ENCODE peak calls at places on chromosomes 16 and 17, in five cellular contexts. R is fibroblast of the aortic adventitia, X is cardiac fibroblast, H is IMR-90, P is uterus. B is an unnamed sample.

GRCh38 chr16:31477220-31478216 is 5.4 kb upstream of the SLC5A2 start:
- DNase-seq in R (no peak), X (no peak), H (no peak), P (no peak), B (peak)

GRCh38 chr16:80670170-80670865 is 129.5 kb downstream of the DYNLRB2 start:
- DNase-seq in R (no peak), X (no peak), H (no peak), P (no peak), B (no peak)

GRCh38 chr17:32323784-32324590 is 18.0 kb downstream of the C17orf75 start:
- DNase-seq in R (peak), X (no peak), H (peak), P (no peak), B (no peak)

GRCh38 chr16:86510465-86511261 is at the start of gene FOXF1:
- DNase-seq in R (peak), X (peak), H (peak), P (no peak), B (no peak)

GRCh38 chr17:39057807-39058206 is 90.6 kb upstream of the FBXO47 start:
- DNase-seq in R (no peak), X (no peak), H (no peak), P (no peak), B (no peak)

GRCh38 chr16:22670551-22670970 is 143.4 kb upstream of the HS3ST2 start:
- DNase-seq in R (no peak), X (no peak), H (no peak), P (no peak), B (no peak)

GRCh38 chr17:51461578-51462004 is 201.2 kb downstream of the UTP18 start:
- DNase-seq in R (peak), X (peak), H (peak), P (no peak), B (peak)

GRCh38 chr16:27748868-27749546 is 199.1 kb downstream of the KATNIP start:
- DNase-seq in R (peak), X (peak), H (peak), P (peak), B (no peak)

GRCh38 chr16:2768403-2769089 is 8.5 kb downstream of the ELOB start:
- DNase-seq in R (no peak), X (peak), H (no peak), P (no peak), B (no peak)

GRCh38 chr17:63601439-63602371 is 1.0 kb downstream of the TACO1 start:
- DNase-seq in R (peak), X (peak), H (peak), P (no peak), B (no peak)

GRCh38 chr17:17421346-17422216 is 55.2 kb upstream of the MED9 start:
- DNase-seq in R (no peak), X (no peak), H (no peak), P (no peak), B (no peak)

GRCh38 chr16:77759821-77760220 is 28.5 kb upstream of the VAT1L start:
- DNase-seq in R (peak), X (no peak), H (peak), P (no peak), B (no peak)

GRCh38 chr17:50835563-50836231 is at the start of gene WFIKKN2:
- DNase-seq in R (no peak), X (no peak), H (no peak), P (no peak), B (no peak)

DNA sequence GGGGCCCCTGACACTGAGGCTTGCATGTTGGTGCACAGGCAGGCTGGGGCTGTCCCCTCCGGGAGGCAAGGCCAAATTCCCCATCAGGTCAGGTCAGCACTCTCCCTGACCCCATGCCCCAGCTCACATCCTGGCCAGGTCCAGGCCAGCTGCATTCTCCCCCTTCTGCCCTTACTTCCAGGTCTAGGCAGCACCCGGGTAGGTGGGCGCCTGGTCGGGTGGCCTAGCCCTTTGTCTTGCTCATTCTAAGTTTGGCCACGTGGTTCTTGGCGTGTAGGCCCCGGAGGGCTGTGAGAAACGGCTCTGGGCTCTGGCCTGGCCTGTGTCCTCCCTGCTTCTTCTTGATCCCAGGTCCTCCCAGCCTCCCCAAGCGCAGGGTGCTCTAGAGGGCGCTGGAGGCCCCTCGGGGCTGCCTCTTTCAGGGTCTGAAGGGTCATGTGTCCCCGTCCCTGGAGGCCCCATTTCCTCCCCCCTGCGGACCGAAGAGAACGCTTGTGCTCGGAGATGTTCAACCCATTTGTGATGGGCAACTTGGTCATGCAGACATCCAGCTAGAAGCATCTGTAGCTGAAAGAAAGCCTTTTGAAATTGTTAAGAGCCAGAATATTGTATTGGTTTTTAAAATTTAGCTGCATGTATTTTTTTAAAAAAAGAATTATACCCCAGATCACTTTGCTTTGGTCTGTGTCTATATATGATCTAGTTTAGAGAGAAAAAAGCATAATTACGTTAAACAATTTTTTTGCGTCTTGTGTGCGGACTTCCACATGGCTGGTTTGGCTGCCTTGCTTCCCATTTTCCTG is 6.7 kb downstream of the BAHCC1 start:
- DNase-seq in R (peak), X (peak), H (no peak), P (no peak), B (no peak)
- TF ChIP-seq CTCF in R (peak), X (peak), H (peak), P (no peak), B (no peak)

GRCh38 chr16:50610331-50611262 is 62.4 kb downstream of the NKD1 start:
- DNase-seq in R (no peak), X (no peak), H (no peak), P (no peak), B (no peak)
- TF ChIP-seq CTCF in R (no peak), X (no peak), H (no peak), P (no peak), B (no peak)

GRCh38 chr16:55474821-55475220 is 4.2 kb upstream of the MMP2 start:
- DNase-seq in R (no peak), X (no peak), H (no peak), P (no peak), B (no peak)

GRCh38 chr16:55478827-55479559 is at the start of gene MMP2:
- DNase-seq in R (peak), X (peak), H (peak), P (peak), B (peak)

GRCh38 chr16:55476625-55477533 is 2.1 kb upstream of the MMP2 start:
- DNase-seq in R (peak), X (peak), H (no peak), P (no peak), B (no peak)

GRCh38 chr16:55473584-55473983 is 5.4 kb upstream of the MMP2 start:
- DNase-seq in R (no peak), X (no peak), H (no peak), P (no peak), B (no peak)

DNA sequence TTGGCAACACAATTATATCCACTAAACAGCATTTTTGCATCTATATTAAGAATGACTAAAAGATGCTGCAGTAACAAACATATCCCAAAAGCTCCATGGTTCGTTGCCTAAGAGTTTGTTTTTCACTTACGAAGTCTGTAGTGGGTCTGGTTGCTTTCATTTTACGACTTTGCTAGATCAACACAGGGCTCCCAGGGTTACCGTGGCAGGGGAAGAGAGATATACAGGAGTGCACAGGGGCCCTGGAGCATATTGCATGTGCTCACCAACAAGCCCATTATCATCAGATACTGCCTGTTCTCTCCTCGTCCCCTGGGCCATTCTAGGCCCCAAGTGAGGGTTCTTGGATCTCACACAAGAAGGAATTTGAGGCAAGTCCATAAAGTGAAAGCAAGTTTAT is 3.1 kb upstream of the MMP2 start:
- DNase-seq in R (peak), X (peak), H (no peak), P (peak), B (no peak)
- TF ChIP-seq CTCF in R (no peak), X (no peak), H (no peak), P (no peak), B (no peak)

GRCh38 chr17:48374650-48375230 is 55.3 kb downstream of the SKAP1 start:
- DNase-seq in R (no peak), X (peak), H (no peak), P (no peak), B (no peak)
- TF ChIP-seq CTCF in R (peak), X (peak), H (peak), P (no peak), B (peak)

GRCh38 chr16:12535535-12536411 is 267.9 kb downstream of the CPPED1 start:
- DNase-seq in R (no peak), X (peak), H (no peak), P (no peak), B (no peak)
- TF ChIP-seq CTCF in R (no peak), X (no peak), H (no peak), P (no peak), B (no peak)

GRCh38 chr17:43542854-43543253 is 3.3 kb downstream of the ETV4 start:
- DNase-seq in R (no peak), X (no peak), H (no peak), P (no peak), B (no peak)

GRCh38 chr17:43545383-43545632 is 832 bp downstream of the ETV4 start:
- DNase-seq in R (no peak), X (no peak), H (peak), P (no peak), B (peak)

GRCh38 chr17:43546317-43547188 is at the start of gene ETV4:
- DNase-seq in R (peak), X (peak), H (peak), P (peak), B (peak)

GRCh38 chr17:43543300-43543699 is 2.8 kb downstream of the ETV4 start:
- DNase-seq in R (no peak), X (no peak), H (peak), P (no peak), B (no peak)

GRCh38 chr17:43543771-43544575 is 2.2 kb downstream of the ETV4 start:
- DNase-seq in R (no peak), X (no peak), H (no peak), P (no peak), B (no peak)
- TF ChIP-seq CTCF in R (no peak), X (no peak), H (no peak), P (no peak), B (no peak)

GRCh38 chr16:84982434-84982833 is 28.9 kb downstream of the ZDHHC7 start:
- DNase-seq in R (no peak), X (no peak), H (no peak), P (no peak), B (no peak)
- TF ChIP-seq CTCF in R (no peak), X (no peak), H (no peak), P (no peak), B (no peak)

GRCh38 chr17:31013844-31014243 is 43.0 kb downstream of the RNF135 start:
- DNase-seq in R (no peak), X (no peak), H (no peak), P (no peak), B (no peak)

GRCh38 chr17:31019004-31019403 is 48.2 kb downstream of the RNF135 start:
- DNase-seq in R (no peak), X (no peak), H (no peak), P (no peak), B (no peak)

GRCh38 chr17:31015639-31016038 is 44.8 kb downstream of the RNF135 start:
- DNase-seq in R (no peak), X (no peak), H (no peak), P (no peak), B (no peak)
- TF ChIP-seq CTCF in R (no peak), X (no peak), H (no peak), P (no peak), B (no peak)

B was measured in lung.